ENCODE peak calls at places on chromosomes 12 and 14, in eight cellular contexts. X, F, Z, E, R, G, L and I are unnamed samples.
A peak's percentile ranks its signal among the peaks of the same experiment; 100 is the strongest.

GRCh38 chr12:111605931-111606625 is 7.0 kb upstream of the ATXN2 start:
- DNase-seq in L (no peak), X (no peak), E (no peak), F (no peak), Z (no peak), G (no peak), R (no peak), I (no peak)

GRCh38 chr12:50215033-50215432 is 47.9 kb upstream of the CERS5 start:
- DNase-seq in Z (no peak), X (no peak), G (no peak), R (no peak), F (no peak), L (no peak), E (no peak), I (no peak)

GRCh38 chr14:75341639-75342038 is 63.0 kb downstream of the FOS start:
- DNase-seq in Z (no peak), L (no peak), G (no peak), X (no peak), R (no peak), F (no peak), E (no peak), I (no peak)

GRCh38 chr12:53530920-53531319 is 23.6 kb upstream of the NPFF start:
- DNase-seq in E (no peak), F (no peak), X (no peak), G (no peak), R (no peak), L (no peak), Z (no peak), I (no peak)

GRCh38 chr12:124679533-124680371 is 112.3 kb upstream of the NCOR2 start:
- DNase-seq in F (no peak), G (no peak), L (peak; percentile 80), X (peak; percentile 57), Z (no peak), R (peak; percentile 63), E (peak; percentile 77), I (no peak)

GRCh38 chr14:97120204-97121120 is 323.3 kb downstream of the VRK1 start:
- DNase-seq in E (no peak), R (no peak), Z (no peak), G (peak; percentile 45), X (no peak), L (no peak), F (no peak), I (no peak)

GRCh38 chr12:77072833-77073495 is 7.6 kb upstream of the E2F7 start:
- DNase-seq in X (no peak), G (no peak), R (no peak), Z (no peak), F (no peak), L (no peak), E (no peak), I (no peak)

GRCh38 chr12:67826946-67827719 is 162.1 kb upstream of the IFNG-AS1 start:
- DNase-seq in L (no peak), R (no peak), X (no peak), F (no peak), Z (no peak), E (no peak), G (no peak), I (no peak)

GRCh38 chr14:68628605-68629310 is 164.1 kb downstream of the ZFP36L1 start:
- DNase-seq in R (no peak), F (no peak), G (peak; percentile 25), L (peak; percentile 79), Z (peak; percentile 30), X (no peak), E (no peak), I (no peak)

GRCh38 chr12:71045781-71046180 is 112.0 kb downstream of the TSPAN8 start:
- DNase-seq in F (no peak), E (no peak), R (no peak), Z (no peak), X (no peak), L (no peak), G (no peak), I (no peak)

GRCh38 chr14:56339855-56340701 is 221.9 kb downstream of the PELI2 start:
- DNase-seq in Z (peak; percentile 79), L (peak; percentile 66), F (peak; percentile 33), R (peak; percentile 86), X (peak; percentile 73), G (peak; percentile 30), E (peak; percentile 84), I (peak; percentile 72)

GRCh38 chr14:28577711-28578131 is 188.9 kb upstream of the FOXG1 start:
- DNase-seq in F (no peak), R (no peak), E (no peak), G (no peak), L (no peak), Z (no peak), X (no peak), I (no peak)

GRCh38 chr12:93025145-93026103 is 96.3 kb upstream of the EEA1 start:
- DNase-seq in R (peak; percentile 37), F (peak; percentile 40), E (no peak), G (no peak), L (no peak), Z (peak; percentile 36), X (no peak), I (no peak)

GRCh38 chr12:7642876-7643309 is 22.8 kb downstream of the APOBEC1 start:
- DNase-seq in X (no peak), Z (peak; percentile 45), L (no peak), F (peak; percentile 70), G (no peak), R (no peak), E (no peak), I (no peak)

GRCh38 chr12:47247418-47247817 is 167.7 kb upstream of the AMIGO2 start:
- DNase-seq in L (peak; percentile 83), G (no peak), E (no peak), F (no peak), Z (no peak), X (no peak), R (no peak), I (peak; percentile 5)

GRCh38 chr12:91183565-91183964 is 948 bp upstream of the DCN start:
- DNase-seq in R (no peak), X (no peak), L (no peak), E (no peak), Z (no peak), F (no peak), G (no peak), I (no peak)

GRCh38 chr14:50774542-50775267 is 56.3 kb downstream of the NIN start:
- DNase-seq in G (no peak), Z (no peak), R (peak; percentile 19), X (no peak), F (no peak), L (no peak), E (no peak), I (no peak)
- H3K27ac ChIP-seq in G (no peak overlapping the region), Z (no peak overlapping the region), R (peak overlapping the region; percentile 12), X (peak overlapping the region; percentile 54), F (no peak overlapping the region), L (peak overlapping the region; percentile 80), E (peak overlapping the region; percentile 96), I (no peak overlapping the region)

GRCh38 chr12:72330291-72330690 is 58.1 kb downstream of the TRHDE start:
- DNase-seq in E (no peak), G (no peak), R (no peak), L (no peak), F (no peak), X (no peak), Z (peak; percentile 70), I (no peak)
- H3K27ac ChIP-seq in E (no peak overlapping the region), G (no peak overlapping the region), R (no peak overlapping the region), L (no peak overlapping the region), F (no peak overlapping the region), X (no peak overlapping the region), Z (no peak overlapping the region), I (no peak overlapping the region)

GRCh38 chr12:2385529-2385928 is 332.7 kb downstream of the CACNA1C start:
- DNase-seq in G (no peak), E (no peak), Z (no peak), R (no peak), L (no peak), F (no peak), X (no peak), I (no peak)
- H3K27ac ChIP-seq in G (no peak overlapping the region), E (peak overlapping the region; percentile 87), Z (no peak overlapping the region), R (no peak overlapping the region), L (peak overlapping the region; percentile 82), F (no peak overlapping the region), X (peak overlapping the region; percentile 87), I (no peak overlapping the region)

DNA sequence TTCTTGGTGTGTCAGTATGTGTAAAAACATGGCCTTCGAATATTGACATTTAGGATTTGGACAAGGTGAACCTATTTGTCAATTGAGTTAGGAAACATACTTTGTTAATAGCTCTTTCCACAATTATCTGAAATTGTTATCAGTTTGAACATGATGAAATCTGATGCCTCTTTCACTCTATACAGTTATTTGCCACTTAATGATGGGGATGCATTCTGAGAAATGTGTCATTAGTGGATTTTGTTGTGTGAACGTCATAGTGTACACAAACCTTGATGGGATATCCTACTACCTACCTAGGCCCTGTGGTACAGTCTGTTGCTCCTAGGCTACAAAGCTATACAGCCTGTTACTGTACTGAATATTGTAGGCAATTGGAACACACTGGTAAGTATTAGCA is 4.8 kb downstream of the TULP3 start:
- DNase-seq in E (no peak), X (no peak), R (no peak), L (no peak), Z (no peak), G (no peak), F (no peak), I (no peak)
- H3K27ac ChIP-seq in E (no peak overlapping the region), X (no peak overlapping the region), R (peak overlapping the region; percentile 38), L (peak overlapping the region; percentile 97), Z (no peak overlapping the region), G (no peak overlapping the region), F (no peak overlapping the region), I (no peak overlapping the region)